ENCODE peak calls at places on chromosome 4, in five cellular contexts. K is Panc1, G is GM23338, S is transverse colon, P is stomach. M is an unnamed sample.
A peak's percentile ranks its signal among the peaks of the same experiment; 100 is the strongest.

GRCh38 chr4:54439831-54440243 is 210.7 kb downstream of the PDGFRA start:
- DNase-seq in P (no peak), K (no peak), S (peak; percentile 9), G (no peak), M (no peak)

GRCh38 chr4:53548662-53549061 is 42.6 kb downstream of the LNX1 start:
- DNase-seq in S (no peak), K (no peak), P (no peak), G (no peak), M (no peak)

GRCh38 chr4:75004755-75005668 is 72.1 kb downstream of the PARM1 start:
- DNase-seq in G (no peak), P (peak; percentile 73), S (no peak), K (no peak), M (peak; percentile 70)

GRCh38 chr4:176238157-176238608 is 30.8 kb downstream of the ASB5 start:
- DNase-seq in S (no peak), P (no peak), K (peak; percentile 13), G (no peak), M (peak; percentile 41)

GRCh38 chr4:127698789-127699200 is 31.4 kb upstream of the SLC25A31 start:
- DNase-seq in S (no peak), P (no peak), G (no peak), K (no peak), M (no peak)

GRCh38 chr4:113232194-113232593 is 182.7 kb downstream of the ANK2 start:
- DNase-seq in S (no peak), G (no peak), P (no peak), K (no peak), M (no peak)

GRCh38 chr4:113781439-113782040 is 20.0 kb upstream of the CAMK2D start:
- DNase-seq in K (no peak), S (no peak), G (peak; percentile 66), P (no peak), M (no peak)

GRCh38 chr4:77201343-77201742 is 44.3 kb downstream of the CCNG2 start:
- DNase-seq in K (no peak), S (no peak), G (no peak), P (no peak), M (no peak)

GRCh38 chr4:157713342-157713741 is 459.5 kb downstream of the GASK1B start:
- DNase-seq in S (no peak), K (no peak), P (no peak), G (no peak), M (no peak)

GRCh38 chr4:119646347-119647071 is 17.9 kb upstream of the PDE5A start:
- DNase-seq in G (no peak), K (no peak), P (no peak), S (peak; percentile 25), M (peak; percentile 9)

GRCh38 chr4:28225005-28225404 is 1364.4 kb downstream of the STIM2 start:
- DNase-seq in S (no peak), K (no peak), G (peak; percentile 75), P (no peak), M (no peak)

GRCh38 chr4:130210871-130211270 is 1114.9 kb downstream of the C4orf33 start:
- DNase-seq in P (no peak), G (no peak), S (no peak), K (no peak), M (no peak)

GRCh38 chr4:7004331-7004730 is 38.8 kb upstream of the TADA2B start:
- DNase-seq in K (no peak), G (no peak), P (no peak), S (no peak), M (no peak)

GRCh38 chr4:7007142-7007907 is 35.8 kb upstream of the TADA2B start:
- DNase-seq in G (peak; percentile 15), S (no peak), K (no peak), P (no peak), M (no peak)

GRCh38 chr4:7006411-7006810 is 36.8 kb upstream of the TADA2B start:
- DNase-seq in G (no peak), K (no peak), P (no peak), S (no peak), M (no peak)

GRCh38 chr4:7003879-7004240 is 39.3 kb upstream of the TADA2B start:
- DNase-seq in K (no peak), S (no peak), P (no peak), G (no peak), M (no peak)

DNA sequence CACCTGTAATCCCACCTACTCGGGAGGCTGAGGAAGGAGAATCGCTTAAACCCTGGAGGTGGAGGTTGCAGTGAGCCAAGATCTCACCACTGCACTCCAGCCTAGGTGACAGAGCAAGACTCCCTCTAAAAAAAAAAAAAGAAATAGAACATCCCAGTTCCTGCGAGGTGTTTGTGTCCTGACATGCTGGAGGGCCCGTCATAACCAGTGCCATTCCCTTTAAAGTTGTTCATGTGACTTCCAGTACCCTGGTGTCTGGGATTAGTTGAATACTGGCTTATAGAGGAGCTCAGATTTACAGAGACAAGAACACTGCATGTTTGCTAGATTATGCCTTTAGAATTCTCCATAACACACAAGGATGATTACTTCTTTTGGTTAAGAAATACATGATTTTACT is 37.6 kb upstream of the TADA2B start:
- DNase-seq in P (no peak), S (no peak), G (no peak), K (no peak), M (no peak)
- H3K36me3 ChIP-seq in P (peaks cover 99% of the 10 kb centered on the region), S (peaks cover 22% of the 10 kb centered on the region), G (peaks cover 19% of the 10 kb centered on the region), K (peaks cover 8% of the 10 kb centered on the region), M (peaks cover 2% of the 10 kb centered on the region)

DNA sequence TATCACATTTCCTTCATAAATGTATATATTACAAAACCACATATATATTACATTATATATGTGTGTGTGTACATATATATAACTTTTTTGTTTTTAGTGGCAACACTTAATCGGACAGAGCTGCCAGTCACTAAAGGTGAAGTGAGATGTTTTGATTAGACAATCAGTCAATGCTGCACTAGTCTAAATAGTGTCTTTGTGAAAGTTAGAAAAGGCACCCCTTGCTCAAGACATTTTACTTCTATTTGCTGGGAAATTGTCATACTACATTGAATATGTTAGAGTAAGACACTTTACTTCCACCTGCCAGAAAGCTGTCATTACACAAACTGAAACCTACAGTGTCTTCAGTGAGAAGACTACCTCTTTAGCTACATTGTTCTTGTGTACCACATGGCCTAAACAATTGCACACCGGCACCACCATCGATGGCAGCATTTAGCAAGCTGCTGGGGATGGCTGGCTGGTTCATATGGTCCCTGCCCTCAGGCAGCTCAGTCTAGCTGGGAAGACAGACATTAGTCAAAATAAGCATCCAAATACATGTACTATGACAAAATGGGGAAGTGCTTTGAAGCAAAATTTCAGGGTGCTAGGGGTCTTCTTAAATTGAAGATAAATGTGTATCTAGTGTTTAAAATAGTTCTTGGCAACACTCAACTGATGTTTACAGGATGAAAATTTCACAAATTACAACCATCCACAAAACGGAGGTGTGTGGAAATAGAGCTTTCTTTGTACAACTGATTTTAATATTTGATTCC is 148.1 kb upstream of the GATB start:
- DNase-seq in P (no peak), S (no peak), G (no peak), K (no peak), M (no peak)
- TF ChIP-seq POLR2AphosphoS5 in P (no peak), S (no peak), G (no peak), K (no peak), M (no peak)

DNA sequence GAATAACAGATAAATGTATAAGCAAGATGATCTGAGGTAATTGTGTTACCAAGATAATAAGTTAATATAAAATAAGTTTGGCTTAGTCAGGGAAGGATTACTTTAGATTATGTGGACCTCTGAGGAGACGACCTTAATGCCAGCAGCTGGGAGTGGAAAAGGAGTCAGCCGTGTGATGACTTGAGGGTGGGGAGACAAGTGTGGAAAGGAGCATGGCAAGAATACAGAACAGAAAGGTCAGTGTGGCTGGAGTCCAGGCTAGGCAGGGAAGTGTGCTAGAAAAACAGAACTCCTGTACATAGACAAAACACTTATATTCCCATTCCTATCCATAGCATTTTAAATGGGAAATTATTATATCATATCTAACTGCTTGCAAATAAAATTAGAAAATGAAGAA is 138.8 kb downstream of the PDLIM5 start:
- DNase-seq in K (no peak), G (no peak), P (no peak), S (no peak), M (no peak)
- H3K36me3 ChIP-seq in K (no peaks in the 10 kb centered on the region), G (no peaks in the 10 kb centered on the region), P (peaks cover 35% of the 10 kb centered on the region), S (peaks cover 21% of the 10 kb centered on the region), M (no peaks in the 10 kb centered on the region)

DNA sequence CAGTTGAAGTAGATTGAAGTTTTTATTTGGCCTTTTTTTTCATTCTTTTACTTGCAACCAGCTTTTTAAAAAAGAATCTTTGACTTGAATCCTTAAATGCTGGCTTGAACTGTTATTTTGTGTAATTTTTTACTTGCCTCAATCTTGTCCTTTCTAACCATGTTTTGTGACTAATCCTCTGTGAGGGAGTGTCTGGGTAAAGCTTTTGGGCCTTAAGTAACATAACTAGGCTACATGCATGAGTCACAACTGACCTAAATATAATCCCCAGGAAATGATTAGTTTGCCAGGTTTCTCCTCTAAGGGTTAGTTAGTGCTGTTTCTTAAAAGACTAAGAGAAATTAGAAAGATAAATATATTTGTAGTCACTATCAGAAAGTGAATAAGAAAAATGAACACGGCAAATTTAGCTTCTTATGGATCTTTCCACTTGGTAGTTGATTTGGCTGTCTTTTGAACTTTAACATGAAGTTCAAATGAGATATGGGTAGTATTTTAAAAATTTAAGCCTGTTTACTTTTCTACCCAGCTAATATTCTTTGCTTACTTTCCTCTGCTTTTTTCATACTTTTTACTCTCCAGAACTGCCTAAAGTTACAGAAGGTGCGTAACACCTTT is 13.0 kb downstream of the EXOC1 start:
- DNase-seq in S (no peak), K (no peak), P (no peak), G (no peak), M (no peak)
- TF ChIP-seq POLR2AphosphoS5 in S (no peak), K (no peak), P (peak; percentile 36), G (no peak), M (no peak)

DNA sequence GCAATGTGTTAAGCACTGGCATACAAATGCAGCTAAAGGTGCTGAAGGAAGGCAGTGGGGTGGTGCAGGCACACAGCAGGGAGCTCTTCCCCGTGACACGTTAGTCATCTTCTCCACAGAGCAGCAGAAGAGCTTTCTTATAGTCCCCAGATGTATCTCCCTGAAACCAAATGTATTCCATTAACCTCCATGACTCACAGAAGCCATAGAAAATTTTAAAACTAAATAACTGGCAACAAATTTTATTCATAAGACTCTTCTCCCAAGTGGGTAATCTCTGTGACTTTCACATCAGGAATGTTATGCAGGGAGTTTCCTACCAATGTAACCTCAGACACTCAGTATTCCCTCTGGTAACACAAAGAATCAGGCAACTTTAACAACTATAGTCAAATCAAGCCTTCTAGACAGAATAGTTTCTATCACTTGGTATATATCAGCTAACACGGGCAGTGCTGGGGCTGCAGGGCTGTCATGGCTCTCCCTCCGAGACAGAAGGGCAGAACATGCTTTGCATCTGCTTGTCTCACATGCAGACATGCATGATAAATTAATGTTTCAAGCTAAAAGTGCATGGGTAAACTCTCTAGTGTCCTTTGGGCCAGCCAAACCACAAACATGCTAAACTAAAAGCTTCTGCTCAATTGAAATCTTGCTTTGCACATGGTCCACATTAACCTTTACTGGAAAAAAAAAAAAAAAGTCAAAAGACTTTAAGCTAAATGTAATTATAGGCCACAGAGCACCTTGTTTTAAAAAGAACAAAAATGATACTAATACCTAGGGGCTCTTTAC is 28.2 kb downstream of the ANXA5 start:
- DNase-seq in P (no peak), G (no peak), S (no peak), K (no peak), M (no peak)
- H3K36me3 ChIP-seq in P (peaks cover 79% of the 10 kb centered on the region), G (peaks cover 23% of the 10 kb centered on the region), S (peaks cover 52% of the 10 kb centered on the region), K (peaks cover 44% of the 10 kb centered on the region), M (peaks cover 8% of the 10 kb centered on the region)

M was measured in prostate gland.